ENCODE peak calls at places on chromosomes 1 and 21, in eight cellular contexts. B is left ventricle myocardium inferior, I is AG04450, Z is B cell, H is mesothelial cell of epicardium, Y is cardiac muscle cell, M is left lung, C is psoas muscle. G is an unnamed sample.

GRCh38 chr1:212477680-212478466 is 45.2 kb downstream of the NENF start:
- DNase-seq in B (no peak), I (no peak), Z (no peak), H (no peak), Y (no peak), M (no peak), C (no peak), G (no peak)

GRCh38 chr1:243495442-243496172 is 239.8 kb downstream of the SDCCAG8 start:
- DNase-seq in B (no peak), I (no peak), Z (no peak), H (no peak), Y (no peak), M (no peak), C (no peak), G (no peak)

GRCh38 chr1:164452549-164452948 is 106.4 kb upstream of the PBX1 start:
- DNase-seq in B (no peak), I (no peak), Z (no peak), H (no peak), Y (no peak), M (no peak), C (no peak), G (no peak)

GRCh38 chr1:18886003-18886335 is 16.4 kb downstream of the ALDH4A1 start:
- DNase-seq in B (no peak), I (no peak), Z (no peak), H (no peak), Y (no peak), M (no peak), C (no peak), G (no peak)

GRCh38 chr1:199948587-199949280 is 78.8 kb upstream of the NR5A2 start:
- DNase-seq in B (no peak), I (no peak), Z (no peak), H (no peak), Y (no peak), M (no peak), C (no peak), G (no peak)

GRCh38 chr1:57258616-57259330 is 165.1 kb downstream of the DAB1 start:
- DNase-seq in B (no peak), I (no peak), Z (no peak), H (no peak), Y (no peak), M (no peak), C (no peak), G (no peak)

GRCh38 chr1:18569811-18570545 is 60.7 kb upstream of the PAX7 start:
- DNase-seq in B (no peak), I (no peak), Z (no peak), H (no peak), Y (no peak), M (no peak), C (no peak), G (no peak)

GRCh38 chr1:65979145-65979544 is 186.4 kb downstream of the PDE4B start:
- DNase-seq in B (no peak), I (no peak), Z (no peak), H (no peak), Y (peak), M (no peak), C (no peak), G (no peak)

GRCh38 chr1:105934806-105935205 is 1121.7 kb upstream of the PRMT6 start:
- DNase-seq in B (no peak), I (no peak), Z (no peak), H (no peak), Y (no peak), M (no peak), C (no peak), G (no peak)

GRCh38 chr1:205531191-205532025 is 26.9 kb downstream of the CDK18 start:
- DNase-seq in B (no peak), I (no peak), Z (no peak), H (no peak), Y (no peak), M (no peak), C (peak), G (no peak)

GRCh38 chr1:197696372-197696771 is 78.9 kb downstream of the DENND1B start:
- DNase-seq in B (no peak), I (no peak), Z (no peak), H (no peak), Y (no peak), M (no peak), C (no peak), G (no peak)

GRCh38 chr1:116345830-116346229 is 27.2 kb upstream of the ATP1A1 start:
- DNase-seq in B (no peak), I (no peak), Z (no peak), H (no peak), Y (no peak), M (no peak), C (no peak), G (no peak)

GRCh38 chr1:183096351-183096750 is 73.1 kb downstream of the LAMC1 start:
- DNase-seq in B (no peak), I (no peak), Z (no peak), H (no peak), Y (no peak), M (no peak), C (no peak), G (no peak)

GRCh38 chr1:38198099-38198498 is 151.5 kb upstream of the POU3F1 start:
- DNase-seq in B (no peak), I (no peak), Z (no peak), H (no peak), Y (no peak), M (no peak), C (no peak), G (no peak)

GRCh38 chr1:26284597-26285351 is 4.9 kb downstream of the SH3BGRL3 start:
- DNase-seq in B (peak), I (peak), Z (peak), H (peak), Y (peak), M (peak), C (peak), G (peak)

GRCh38 chr1:9080704-9081291 is 11.4 kb upstream of the SLC2A5 start:
- DNase-seq in B (no peak), I (no peak), Z (no peak), H (no peak), Y (no peak), M (no peak), C (no peak), G (no peak)

GRCh38 chr1:15018767-15019166 is 134.8 kb upstream of the TMEM51 start:
- DNase-seq in B (no peak), I (no peak), Z (no peak), H (no peak), Y (no peak), M (peak), C (no peak), G (no peak)

GRCh38 chr1:101291562-101292035 is 54.8 kb downstream of the S1PR1 start:
- DNase-seq in B (no peak), I (peak), Z (no peak), H (no peak), Y (peak), M (no peak), C (no peak), G (no peak)

GRCh38 chr1:117606608-117607261 is 887 bp downstream of the TENT5C start:
- DNase-seq in B (no peak), I (no peak), Z (peak), H (peak), Y (peak), M (peak), C (peak), G (no peak)

GRCh38 chr1:235299514-235299858 is 28.5 kb downstream of the ARID4B start:
- DNase-seq in B (no peak), I (no peak), Z (no peak), H (no peak), Y (no peak), M (no peak), C (no peak), G (no peak)

GRCh38 chr1:237038211-237038610 is 3.8 kb upstream of the RYR2 start:
- DNase-seq in B (no peak), I (no peak), Z (no peak), H (no peak), Y (no peak), M (no peak), C (no peak), G (no peak)

GRCh38 chr1:118154220-118154619 is 30.8 kb downstream of the SPAG17 start:
- DNase-seq in B (no peak), I (no peak), Z (no peak), H (no peak), Y (peak), M (no peak), C (no peak), G (no peak)

GRCh38 chr1:179867493-179868330 is 9.9 kb downstream of the TOR1AIP2 start:
- DNase-seq in B (peak), I (no peak), Z (peak), H (peak), Y (peak), M (no peak), C (peak), G (no peak)

GRCh38 chr1:42419449-42419848 is 36.4 kb downstream of the ZMYND12 start:
- DNase-seq in B (peak), I (no peak), Z (no peak), H (no peak), Y (peak), M (no peak), C (peak), G (no peak)

GRCh38 chr1:213996320-213997022 is 8.7 kb downstream of the PROX1 start:
- DNase-seq in B (no peak), I (no peak), Z (no peak), H (no peak), Y (no peak), M (no peak), C (no peak), G (no peak)

GRCh38 chr1:167438171-167439138 is 79.9 kb downstream of the CD247 start:
- DNase-seq in B (no peak), I (no peak), Z (no peak), H (no peak), Y (no peak), M (no peak), C (no peak), G (no peak)

GRCh38 chr1:5947978-5948680 is 44.1 kb downstream of the NPHP4 start:
- DNase-seq in B (no peak), I (no peak), Z (no peak), H (no peak), Y (no peak), M (no peak), C (no peak), G (no peak)

GRCh38 chr1:63547621-63548294 is 24.4 kb downstream of the EFCAB7 start:
- DNase-seq in B (no peak), I (no peak), Z (no peak), H (no peak), Y (no peak), M (no peak), C (no peak), G (no peak)

GRCh38 chr1:176559474-176560390 is 96.8 kb downstream of the PAPPA2 start:
- DNase-seq in B (no peak), I (peak), Z (no peak), H (peak), Y (peak), M (no peak), C (peak), G (no peak)

GRCh38 chr1:224639426-224639975 is 23.4 kb downstream of the CNIH3 start:
- DNase-seq in B (no peak), I (no peak), Z (no peak), H (no peak), Y (no peak), M (no peak), C (no peak), G (no peak)

GRCh38 chr1:224640018-224640417 is 23.9 kb downstream of the CNIH3 start:
- DNase-seq in B (no peak), I (no peak), Z (no peak), H (no peak), Y (no peak), M (no peak), C (no peak), G (no peak)

GRCh38 chr1:224643653-224644052 is 27.5 kb downstream of the CNIH3 start:
- DNase-seq in B (no peak), I (no peak), Z (no peak), H (no peak), Y (no peak), M (no peak), C (no peak), G (no peak)

GRCh38 chr1:224640587-224640986 is 24.5 kb downstream of the CNIH3 start:
- DNase-seq in B (no peak), I (no peak), Z (no peak), H (no peak), Y (no peak), M (no peak), C (no peak), G (no peak)

GRCh38 chr1:224641030-224641429 is 24.9 kb downstream of the CNIH3 start:
- DNase-seq in B (no peak), I (no peak), Z (no peak), H (no peak), Y (no peak), M (no peak), C (no peak), G (no peak)
- TF ChIP-seq CTCF in B (no peak), I (no peak), Z (no peak), H (no peak), Y (no peak), M (no peak), C (no peak), G (peak)

GRCh38 chr1:115329965-115330364 is 8.1 kb downstream of the NGF start:
- DNase-seq in B (no peak), I (no peak), Z (no peak), H (no peak), Y (no peak), M (no peak), C (no peak), G (no peak)

GRCh38 chr1:115324649-115325420 is 13.2 kb downstream of the NGF start:
- DNase-seq in B (no peak), I (no peak), Z (no peak), H (no peak), Y (no peak), M (no peak), C (no peak), G (no peak)

GRCh38 chr1:115326419-115326818 is 11.6 kb downstream of the NGF start:
- DNase-seq in B (no peak), I (no peak), Z (no peak), H (no peak), Y (no peak), M (no peak), C (no peak), G (no peak)

GRCh38 chr1:115325876-115326275 is 12.2 kb downstream of the NGF start:
- DNase-seq in B (no peak), I (no peak), Z (no peak), H (no peak), Y (no peak), M (no peak), C (no peak), G (no peak)

GRCh38 chr1:115327270-115327669 is 10.8 kb downstream of the NGF start:
- DNase-seq in B (no peak), I (no peak), Z (no peak), H (no peak), Y (no peak), M (no peak), C (no peak), G (no peak)
- TF ChIP-seq CTCF in B (no peak), I (no peak), Z (no peak), H (no peak), Y (no peak), M (no peak), C (no peak), G (no peak)

DNA sequence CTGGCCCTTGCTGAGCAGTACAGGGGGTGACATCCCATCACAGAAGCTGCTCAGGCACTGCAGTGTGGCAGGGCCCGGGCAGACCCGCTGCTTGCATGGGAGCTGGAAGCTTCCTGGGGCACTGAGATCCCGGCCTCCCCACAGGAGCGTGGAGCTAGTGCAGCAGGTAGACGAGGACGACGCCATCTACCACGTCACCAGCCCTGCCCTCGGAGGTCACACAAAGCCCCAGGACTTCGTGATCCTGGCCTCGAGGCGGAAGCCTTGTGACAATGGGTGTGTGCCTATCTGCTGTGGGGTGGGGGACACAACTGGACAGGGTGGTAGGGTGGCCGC is 16.4 kb downstream of the FAM151A start:
- DNase-seq in B (no peak), I (no peak), Z (no peak), H (no peak), Y (no peak), M (peak), C (no peak), G (no peak)
- TF ChIP-seq CTCF in B (no peak), I (no peak), Z (no peak), H (no peak), Y (no peak), M (no peak), C (no peak), G (no peak)

GRCh38 chr1:240906477-240906876 is 294.5 kb upstream of the GREM2 start:
- DNase-seq in B (no peak), I (no peak), Z (no peak), H (peak), Y (peak), M (no peak), C (no peak), G (no peak)
- TF ChIP-seq CTCF in B (no peak), I (no peak), Z (no peak), H (no peak), Y (no peak), M (no peak), C (no peak), G (no peak)

GRCh38 chr1:216430744-216431143 is 7.5 kb upstream of the USH2A start:
- DNase-seq in B (no peak), I (no peak), Z (no peak), H (no peak), Y (no peak), M (no peak), C (no peak), G (no peak)

GRCh38 chr1:216437603-216438002 is 14.4 kb upstream of the USH2A start:
- DNase-seq in B (no peak), I (no peak), Z (no peak), H (no peak), Y (no peak), M (no peak), C (no peak), G (no peak)

GRCh38 chr1:216434232-216434631 is 11.0 kb upstream of the USH2A start:
- DNase-seq in B (no peak), I (no peak), Z (no peak), H (no peak), Y (no peak), M (no peak), C (no peak), G (no peak)

GRCh38 chr1:216433175-216433574 is 9.9 kb upstream of the USH2A start:
- DNase-seq in B (no peak), I (no peak), Z (no peak), H (no peak), Y (no peak), M (no peak), C (no peak), G (no peak)
- TF ChIP-seq CTCF in B (no peak), I (no peak), Z (no peak), H (no peak), Y (no peak), M (no peak), C (no peak), G (no peak)

GRCh38 chr1:220217383-220217988 is 54.8 kb downstream of the RAB3GAP2 start:
- DNase-seq in B (no peak), I (no peak), Z (no peak), H (no peak), Y (peak), M (no peak), C (no peak), G (no peak)
- TF ChIP-seq CTCF in B (peak), I (peak), Z (peak), H (no peak), Y (peak), M (peak), C (no peak), G (no peak)

GRCh38 chr1:154546264-154547043 is 12.0 kb downstream of the UBE2Q1 start:
- DNase-seq in B (peak), I (no peak), Z (peak), H (peak), Y (peak), M (peak), C (peak), G (no peak)
- TF ChIP-seq CTCF in B (peak), I (peak), Z (peak), H (peak), Y (peak), M (peak), C (peak), G (peak)

GRCh38 chr1:160108888-160109662 is 6.5 kb upstream of the ATP1A2 start:
- DNase-seq in B (no peak), I (no peak), Z (no peak), H (no peak), Y (peak), M (no peak), C (no peak), G (no peak)
- TF ChIP-seq CTCF in B (peak), I (peak), Z (peak), H (peak), Y (peak), M (peak), C (peak), G (peak)

GRCh38 chr21:34072145-34073031 is 990 bp upstream of the MRPS6 start:
- DNase-seq in B (no peak), I (no peak), Z (no peak), H (no peak), Y (no peak), M (no peak), C (peak), G (no peak)

GRCh38 chr21:34074283-34075098 is 1.1 kb downstream of the MRPS6 start:
- DNase-seq in B (no peak), I (no peak), Z (no peak), H (no peak), Y (peak), M (no peak), C (no peak), G (no peak)

GRCh38 chr21:34073749-34074282 is 438 bp downstream of the MRPS6 start:
- DNase-seq in B (peak), I (no peak), Z (peak), H (peak), Y (peak), M (peak), C (peak), G (no peak)

GRCh38 chr21:34071683-34072082 is 1.7 kb upstream of the MRPS6 start:
- DNase-seq in B (no peak), I (no peak), Z (no peak), H (no peak), Y (no peak), M (no peak), C (no peak), G (no peak)

DNA sequence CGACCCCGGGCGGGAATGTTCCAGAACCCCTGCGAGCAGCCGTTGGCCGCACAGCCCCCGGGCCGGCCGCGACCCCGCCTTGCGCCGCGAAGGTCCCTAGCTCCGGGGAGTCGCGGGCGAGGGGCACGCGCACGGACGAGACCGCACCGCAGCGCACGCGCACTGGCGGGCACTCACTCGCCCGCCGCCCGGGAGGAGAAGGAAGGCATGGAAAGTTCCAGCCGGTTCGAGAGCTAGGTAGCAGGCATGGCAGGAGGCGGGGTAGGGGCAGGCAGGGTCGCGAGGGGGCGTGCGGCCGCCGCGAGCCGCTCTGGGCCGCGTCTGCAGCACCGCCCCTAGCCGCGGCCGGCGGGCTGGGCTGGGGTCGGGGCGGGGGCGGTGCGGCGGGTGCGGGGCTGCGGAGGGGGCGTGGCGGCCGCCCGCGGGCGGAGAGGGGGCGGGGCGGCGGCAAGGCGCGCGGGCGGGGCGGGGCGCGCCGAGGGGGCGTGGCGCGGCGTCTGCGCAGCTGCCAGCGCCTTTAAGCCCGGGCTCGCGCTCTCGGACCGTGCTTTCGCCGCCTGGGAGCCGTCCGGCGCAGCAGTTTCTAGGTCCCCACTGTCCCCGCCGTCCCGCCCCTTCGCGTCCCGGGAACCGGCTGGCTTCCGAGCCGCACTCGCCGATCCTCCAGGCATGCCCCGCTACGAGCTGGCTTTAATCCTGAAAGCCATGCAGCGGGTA is at the start of the genes MRPS6 and SLC5A3:
- DNase-seq in B (peak), I (peak), Z (peak), H (peak), Y (peak), M (peak), C (peak), G (peak)
- TF ChIP-seq CTCF in B (peak), I (no peak), Z (no peak), H (no peak), Y (no peak), M (no peak), C (no peak), G (no peak)

G was measured in esophagus squamous epithelium.